ENCODE peak calls at places on chromosomes 4 and X, in eight cellular contexts. One of them, this sample, is unnamed.

GRCh38 chr4:101140228-101140627 is 207.1 kb downstream of the PPP3CA start:
- DNase-seq in HFFc6: no peak
- DNase-seq in uterus: no peak
- DNase-seq in neural crest cell: no peak
- DNase-seq in tibial nerve: no peak
- DNase-seq in AG09309: no peak
- DNase-seq in WTC11: no peak
- DNase-seq in cardiac fibroblast: no peak
- DNase-seq in this sample: no peak

GRCh38 chr4:156536661-156537060 is 434.9 kb downstream of the PDGFC start:
- DNase-seq in uterus: peak; percentile 63
- DNase-seq in AG09309: no peak
- DNase-seq in neural crest cell: no peak
- DNase-seq in tibial nerve: no peak
- DNase-seq in WTC11: no peak
- DNase-seq in cardiac fibroblast: no peak
- DNase-seq in HFFc6: peak; percentile 48
- DNase-seq in this sample: peak; percentile 77

GRCh38 chr4:158670975-158671664 is 567 bp downstream of the C4orf46 start:
- DNase-seq in uterus: peak; percentile 57
- DNase-seq in neural crest cell: peak; percentile 39
- DNase-seq in AG09309: peak; percentile 46
- DNase-seq in HFFc6: peak; percentile 78
- DNase-seq in tibial nerve: peak; percentile 47
- DNase-seq in WTC11: peak; percentile 36
- DNase-seq in cardiac fibroblast: peak; percentile 93
- DNase-seq in this sample: peak; percentile 82

GRCh38 chrX:149877636-149878035 is 3.3 kb upstream of the MAGEA8 start:
- DNase-seq in tibial nerve: no peak
- DNase-seq in neural crest cell: no peak
- DNase-seq in uterus: no peak
- DNase-seq in WTC11: no peak
- DNase-seq in cardiac fibroblast: no peak
- DNase-seq in HFFc6: no peak
- DNase-seq in AG09309: no peak
- DNase-seq in this sample: peak; percentile 29

GRCh38 chrX:137771537-137771936 is 205.6 kb downstream of the ZIC3 start:
- DNase-seq in uterus: no peak
- DNase-seq in AG09309: no peak
- DNase-seq in WTC11: no peak
- DNase-seq in tibial nerve: no peak
- DNase-seq in HFFc6: no peak
- DNase-seq in cardiac fibroblast: no peak
- DNase-seq in neural crest cell: no peak
- DNase-seq in this sample: no peak

GRCh38 chrX:109475174-109475891 is 6.6 kb downstream of the GUCY2F start:
- DNase-seq in HFFc6: peak; percentile 21
- DNase-seq in neural crest cell: peak; percentile 65
- DNase-seq in cardiac fibroblast: peak; percentile 56
- DNase-seq in tibial nerve: peak; percentile 30
- DNase-seq in AG09309: no peak
- DNase-seq in uterus: peak; percentile 15
- DNase-seq in WTC11: peak; percentile 57
- DNase-seq in this sample: peak; percentile 54

GRCh38 chrX:154761977-154762528 is 611 bp upstream of the DKC1 start:
- DNase-seq in uterus: no peak
- DNase-seq in tibial nerve: no peak
- DNase-seq in AG09309: no peak
- DNase-seq in WTC11: no peak
- DNase-seq in neural crest cell: no peak
- DNase-seq in cardiac fibroblast: no peak
- DNase-seq in HFFc6: no peak
- DNase-seq in this sample: peak; percentile 33

GRCh38 chr4:3009422-3009821 is 46.1 kb downstream of the GRK4 start:
- DNase-seq in tibial nerve: no peak
- DNase-seq in HFFc6: no peak
- DNase-seq in WTC11: peak; percentile 28
- DNase-seq in neural crest cell: peak; percentile 5
- DNase-seq in uterus: no peak
- DNase-seq in AG09309: no peak
- DNase-seq in cardiac fibroblast: peak; percentile 15
- DNase-seq in this sample: peak; percentile 78

GRCh38 chrX:49761481-49761880 is 65.7 kb upstream of the PAGE1 start:
- DNase-seq in WTC11: peak; percentile 10
- DNase-seq in uterus: no peak
- DNase-seq in cardiac fibroblast: peak; percentile 12
- DNase-seq in neural crest cell: no peak
- DNase-seq in tibial nerve: no peak
- DNase-seq in HFFc6: no peak
- DNase-seq in AG09309: no peak
- DNase-seq in this sample: peak; percentile 33

GRCh38 chrX:18272222-18272621 is 51.5 kb upstream of the BEND2 start:
- DNase-seq in HFFc6: no peak
- DNase-seq in AG09309: no peak
- DNase-seq in neural crest cell: no peak
- DNase-seq in WTC11: no peak
- DNase-seq in uterus: no peak
- DNase-seq in tibial nerve: no peak
- DNase-seq in cardiac fibroblast: no peak
- DNase-seq in this sample: no peak

GRCh38 chr4:83125738-83126141 is 11.2 kb upstream of the PLAC8 start:
- DNase-seq in uterus: no peak
- DNase-seq in neural crest cell: no peak
- DNase-seq in WTC11: no peak
- DNase-seq in AG09309: no peak
- DNase-seq in cardiac fibroblast: no peak
- DNase-seq in tibial nerve: no peak
- DNase-seq in HFFc6: no peak
- DNase-seq in this sample: no peak

GRCh38 chr4:52260507-52261302 is 209.6 kb downstream of the SPATA18 start:
- DNase-seq in uterus: no peak
- DNase-seq in HFFc6: no peak
- DNase-seq in cardiac fibroblast: no peak
- DNase-seq in AG09309: no peak
- DNase-seq in neural crest cell: no peak
- DNase-seq in WTC11: no peak
- DNase-seq in tibial nerve: no peak
- DNase-seq in this sample: no peak

DNA sequence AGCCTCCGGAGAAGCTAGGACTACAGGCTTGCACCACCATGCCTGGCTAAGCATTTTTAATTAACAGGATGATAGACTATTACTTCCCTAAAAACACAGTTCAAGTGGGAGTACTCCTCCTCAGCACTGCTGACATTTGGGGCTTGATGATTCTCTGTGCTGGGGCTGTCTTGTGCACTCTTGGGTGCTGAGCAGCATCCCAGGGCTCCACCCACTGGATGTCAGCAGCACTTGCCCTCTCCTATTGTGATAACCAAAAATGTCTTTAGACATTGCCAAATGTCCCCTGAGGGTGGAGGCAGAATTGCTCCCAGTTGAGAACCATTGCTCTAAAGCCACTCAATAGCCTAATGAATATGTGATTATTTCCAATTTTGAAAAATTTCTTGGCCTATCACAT is 60.4 kb downstream of the CLCN4 start:
- DNase-seq in HFFc6: no peak
- DNase-seq in tibial nerve: no peak
- DNase-seq in cardiac fibroblast: no peak
- DNase-seq in neural crest cell: no peak
- DNase-seq in uterus: no peak
- DNase-seq in AG09309: no peak
- DNase-seq in WTC11: no peak
- DNase-seq in this sample: no peak
- TF ChIP-seq CTCF in HFFc6: no peak
- TF ChIP-seq CTCF in tibial nerve: no peak
- TF ChIP-seq CTCF in cardiac fibroblast: no peak
- TF ChIP-seq CTCF in neural crest cell: no peak
- TF ChIP-seq CTCF in uterus: no peak
- TF ChIP-seq CTCF in AG09309: no peak
- TF ChIP-seq CTCF in WTC11: no peak
- TF ChIP-seq CTCF in this sample: no peak

GRCh38 chrX:30971761-30972603 is 82.9 kb upstream of the TAB3 start:
- DNase-seq in AG09309: peak; percentile 11
- DNase-seq in uterus: no peak
- DNase-seq in cardiac fibroblast: peak; percentile 60
- DNase-seq in neural crest cell: peak; percentile 9
- DNase-seq in HFFc6: peak; percentile 18
- DNase-seq in WTC11: peak; percentile 11
- DNase-seq in tibial nerve: no peak
- DNase-seq in this sample: peak; percentile 46
- TF ChIP-seq CTCF in AG09309: peak; percentile 76
- TF ChIP-seq CTCF in uterus: peak; percentile 44
- TF ChIP-seq CTCF in cardiac fibroblast: peak; percentile 66
- TF ChIP-seq CTCF in neural crest cell: peak; percentile 72
- TF ChIP-seq CTCF in HFFc6: peak; percentile 73
- TF ChIP-seq CTCF in WTC11: peak; percentile 27
- TF ChIP-seq CTCF in tibial nerve: peak; percentile 55
- TF ChIP-seq CTCF in this sample: peak; percentile 46

DNA sequence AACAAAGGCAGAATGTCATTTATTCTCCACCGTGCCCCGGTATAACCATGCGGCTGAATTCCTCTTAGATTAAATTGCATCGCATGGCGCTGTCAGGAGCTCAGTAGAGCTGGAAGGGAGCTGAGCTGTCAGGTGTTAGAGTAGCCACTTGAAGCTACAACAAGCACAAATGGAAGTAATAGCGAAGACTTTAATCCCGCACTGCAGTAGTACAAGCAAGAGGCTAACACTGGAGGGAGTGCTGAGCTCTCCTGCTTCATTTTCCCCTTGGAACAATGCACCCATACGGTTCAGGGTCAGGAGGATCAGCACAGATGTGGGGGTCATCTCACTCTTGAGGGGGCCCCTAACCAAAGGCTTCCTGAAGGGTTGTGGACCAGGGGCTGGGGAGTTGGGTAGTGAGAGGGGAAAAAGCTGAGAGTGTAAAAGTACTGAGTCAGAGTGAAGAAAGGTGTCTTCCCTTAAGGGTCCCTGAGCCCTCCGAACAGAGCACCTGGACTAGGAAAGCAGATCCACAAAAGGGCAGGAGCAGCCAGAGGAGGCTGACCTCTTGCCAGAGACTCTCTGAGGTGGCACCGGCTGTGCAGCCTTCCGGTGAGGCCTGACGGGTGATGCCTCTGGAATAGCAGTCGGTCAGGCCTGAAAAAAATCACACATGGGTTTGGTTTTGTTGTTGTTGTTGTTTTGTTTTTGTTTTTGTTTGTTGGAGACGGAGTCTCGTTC is 36.0 kb upstream of the CBR4 start:
- DNase-seq in tibial nerve: no peak
- DNase-seq in cardiac fibroblast: peak; percentile 24
- DNase-seq in uterus: no peak
- DNase-seq in neural crest cell: no peak
- DNase-seq in WTC11: peak; percentile 27
- DNase-seq in AG09309: no peak
- DNase-seq in HFFc6: no peak
- DNase-seq in this sample: no peak
- TF ChIP-seq CTCF in tibial nerve: no peak
- TF ChIP-seq CTCF in cardiac fibroblast: no peak
- TF ChIP-seq CTCF in uterus: no peak
- TF ChIP-seq CTCF in neural crest cell: no peak
- TF ChIP-seq CTCF in WTC11: no peak
- TF ChIP-seq CTCF in AG09309: peak; percentile 14
- TF ChIP-seq CTCF in HFFc6: no peak
- TF ChIP-seq CTCF in this sample: no peak

GRCh38 chrX:132022115-132022862 is 813 bp upstream of the STK26 start:
- DNase-seq in HFFc6: no peak
- DNase-seq in cardiac fibroblast: peak; percentile 7
- DNase-seq in uterus: no peak
- DNase-seq in AG09309: no peak
- DNase-seq in tibial nerve: no peak
- DNase-seq in neural crest cell: no peak
- DNase-seq in WTC11: peak; percentile 27
- DNase-seq in this sample: peak; percentile 37
- TF ChIP-seq CTCF in HFFc6: peak; percentile 50
- TF ChIP-seq CTCF in cardiac fibroblast: peak; percentile 28
- TF ChIP-seq CTCF in uterus: no peak
- TF ChIP-seq CTCF in AG09309: peak; percentile 30
- TF ChIP-seq CTCF in tibial nerve: no peak
- TF ChIP-seq CTCF in neural crest cell: peak; percentile 65
- TF ChIP-seq CTCF in WTC11: no peak
- TF ChIP-seq CTCF in this sample: peak; percentile 11

DNA sequence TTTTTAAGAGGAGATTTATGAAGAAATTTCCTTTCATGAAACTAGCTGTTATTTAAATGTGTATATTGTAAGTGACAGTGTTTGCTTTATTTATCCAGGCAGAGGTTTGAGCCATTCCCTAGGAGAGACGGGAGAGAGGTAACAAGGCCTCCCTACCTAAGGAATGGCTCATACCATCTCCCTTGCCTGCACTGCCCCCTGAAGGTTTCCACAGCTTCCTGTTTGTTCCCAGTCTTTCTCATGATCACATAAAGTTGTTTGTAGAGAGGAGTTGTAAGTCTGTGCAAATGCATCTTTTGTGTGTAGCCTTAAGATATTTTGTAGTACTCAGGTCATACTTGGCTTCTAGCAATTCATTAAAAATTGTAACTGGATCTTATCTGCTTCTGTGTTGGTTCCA is 1504.5 kb upstream of the PCDH10 start:
- DNase-seq in neural crest cell: no peak
- DNase-seq in uterus: no peak
- DNase-seq in tibial nerve: no peak
- DNase-seq in cardiac fibroblast: peak; percentile 68
- DNase-seq in HFFc6: no peak
- DNase-seq in WTC11: peak; percentile 65
- DNase-seq in AG09309: no peak
- DNase-seq in this sample: peak; percentile 50
- TF ChIP-seq CTCF in neural crest cell: peak; percentile 43
- TF ChIP-seq CTCF in uterus: no peak
- TF ChIP-seq CTCF in tibial nerve: no peak
- TF ChIP-seq CTCF in cardiac fibroblast: peak; percentile 58
- TF ChIP-seq CTCF in HFFc6: peak; percentile 60
- TF ChIP-seq CTCF in WTC11: peak; percentile 39
- TF ChIP-seq CTCF in AG09309: no peak
- TF ChIP-seq CTCF in this sample: peak; percentile 40

DNA sequence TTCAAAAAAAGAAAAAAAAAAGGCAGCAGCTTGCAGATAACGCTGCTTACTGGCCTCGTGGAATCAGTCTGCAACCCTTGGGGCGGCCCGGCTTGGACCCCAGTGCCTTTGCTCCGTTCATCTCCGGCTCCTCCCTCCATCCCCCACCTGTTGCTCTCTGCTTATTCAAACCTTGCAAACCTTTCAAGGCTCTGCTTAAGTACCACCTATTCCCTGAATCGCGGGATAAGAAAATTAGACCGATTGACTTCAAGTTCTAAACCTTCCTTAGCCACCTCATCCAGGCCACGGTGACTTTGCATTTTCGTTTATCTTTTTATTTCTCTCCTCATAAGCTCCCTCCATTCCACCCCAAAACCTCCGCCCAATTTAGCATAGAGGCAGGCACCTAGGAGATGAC is 1.4 kb upstream of the PHKA1 start:
- DNase-seq in AG09309: no peak
- DNase-seq in neural crest cell: no peak
- DNase-seq in uterus: no peak
- DNase-seq in HFFc6: no peak
- DNase-seq in WTC11: no peak
- DNase-seq in tibial nerve: no peak
- DNase-seq in cardiac fibroblast: no peak
- DNase-seq in this sample: no peak
- TF ChIP-seq CTCF in AG09309: no peak
- TF ChIP-seq CTCF in neural crest cell: no peak
- TF ChIP-seq CTCF in uterus: no peak
- TF ChIP-seq CTCF in HFFc6: no peak
- TF ChIP-seq CTCF in WTC11: no peak
- TF ChIP-seq CTCF in tibial nerve: no peak
- TF ChIP-seq CTCF in cardiac fibroblast: no peak
- TF ChIP-seq CTCF in this sample: no peak